ENCODE peak calls at places on chromosomes 4 and X, in eight cellular contexts. U is transverse colon, D is choroid plexus epithelial cell, L is fibroblast of villous mesenchyme, K is fibroblast of mammary gland, M is stomach, A is astrocyte of the spinal cord, E is lung. J is an unnamed sample.
A peak's percentile ranks its signal among the peaks of the same experiment; 100 is the strongest.

GRCh38 chr4:123786955-123787354 is 390.4 kb downstream of the SPRY1 start:
- DNase-seq in L (peak; percentile 73), M (peak; percentile 29), A (peak; percentile 70), K (peak; percentile 57), D (peak; percentile 50), U (peak; percentile 14), E (no peak), J (peak; percentile 60)

GRCh38 chr4:183686461-183686860 is 27.4 kb downstream of the TRAPPC11 start:
- DNase-seq in A (no peak), U (no peak), M (no peak), D (no peak), L (no peak), E (no peak), K (no peak), J (no peak)

GRCh38 chr4:94530073-94530472 is 78.3 kb downstream of the PDLIM5 start:
- DNase-seq in A (no peak), L (no peak), M (no peak), K (no peak), D (no peak), U (no peak), E (no peak), J (no peak)

GRCh38 chr4:19748911-19749473 is 502.7 kb upstream of the SLIT2 start:
- DNase-seq in K (peak; percentile 53), U (no peak), L (peak; percentile 85), E (peak; percentile 39), M (no peak), A (peak; percentile 62), D (no peak), J (peak; percentile 69)

GRCh38 chr4:184697956-184698355 is 35.9 kb downstream of the CENPU start:
- DNase-seq in D (no peak), A (no peak), L (no peak), E (no peak), M (no peak), K (no peak), U (no peak), J (no peak)

GRCh38 chrX:49309401-49309981 is 6.0 kb downstream of the GAGE10 start:
- DNase-seq in E (no peak), D (peak; percentile 50), U (no peak), A (peak; percentile 31), M (no peak), L (peak; percentile 34), K (peak; percentile 38), J (peak; percentile 17)

GRCh38 chr4:12579172-12579571 is 905.0 kb downstream of the RAB28 start:
- DNase-seq in E (no peak), A (no peak), K (peak; percentile 37), M (no peak), U (no peak), L (peak; percentile 3), D (no peak), J (no peak)

GRCh38 chr4:128461300-128462103 is 173.9 kb upstream of the PGRMC2 start:
- DNase-seq in U (no peak), K (peak; percentile 93), E (no peak), A (peak; percentile 91), L (peak; percentile 97), M (no peak), D (peak; percentile 94), J (peak; percentile 78)

GRCh38 chrX:74923942-74924448 is 1.3 kb downstream of the NEXMIF start:
- DNase-seq in E (no peak), L (no peak), A (no peak), K (no peak), M (no peak), U (peak; percentile 16), D (no peak), J (no peak)

GRCh38 chrX:34467437-34467836 is 189.6 kb downstream of the TMEM47 start:
- DNase-seq in D (peak; percentile 3), E (no peak), A (no peak), M (no peak), K (no peak), U (no peak), L (peak; percentile 1), J (no peak)

GRCh38 chr4:142719854-142720541 is 126.1 kb downstream of the INPP4B start:
- DNase-seq in L (no peak), A (peak; percentile 33), E (no peak), D (peak; percentile 49), K (peak; percentile 40), U (no peak), M (no peak), J (peak; percentile 16)

DNA sequence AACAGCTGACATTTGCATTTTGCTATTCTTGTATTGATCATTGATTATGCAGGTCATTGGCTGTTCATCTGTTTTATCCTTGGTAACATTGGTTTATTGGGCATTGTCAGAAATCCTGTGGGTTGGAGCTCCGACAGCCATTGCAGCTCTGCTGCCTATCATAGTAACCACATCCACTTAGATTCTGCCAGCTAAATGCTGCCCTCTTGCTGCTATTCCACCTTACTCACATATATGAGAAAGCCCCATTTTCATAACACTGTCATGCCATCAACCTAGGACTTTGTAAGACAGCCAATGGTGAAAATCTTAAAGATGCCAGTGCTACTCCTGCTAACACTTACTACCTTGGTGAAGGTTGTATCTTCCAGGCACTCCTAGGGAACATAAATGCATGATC is 187.3 kb upstream of the CXCL13 start:
- DNase-seq in L (peak; percentile 4), E (no peak), U (peak; percentile 10), A (no peak), M (no peak), K (peak; percentile 8), D (peak; percentile 19), J (peak; percentile 20)
- TF ChIP-seq CTCF in L (peak; percentile 24), E (no peak), U (peak; percentile 34), A (peak; percentile 17), M (no peak), K (peak; percentile 27), D (peak; percentile 29), J (no peak)

DNA sequence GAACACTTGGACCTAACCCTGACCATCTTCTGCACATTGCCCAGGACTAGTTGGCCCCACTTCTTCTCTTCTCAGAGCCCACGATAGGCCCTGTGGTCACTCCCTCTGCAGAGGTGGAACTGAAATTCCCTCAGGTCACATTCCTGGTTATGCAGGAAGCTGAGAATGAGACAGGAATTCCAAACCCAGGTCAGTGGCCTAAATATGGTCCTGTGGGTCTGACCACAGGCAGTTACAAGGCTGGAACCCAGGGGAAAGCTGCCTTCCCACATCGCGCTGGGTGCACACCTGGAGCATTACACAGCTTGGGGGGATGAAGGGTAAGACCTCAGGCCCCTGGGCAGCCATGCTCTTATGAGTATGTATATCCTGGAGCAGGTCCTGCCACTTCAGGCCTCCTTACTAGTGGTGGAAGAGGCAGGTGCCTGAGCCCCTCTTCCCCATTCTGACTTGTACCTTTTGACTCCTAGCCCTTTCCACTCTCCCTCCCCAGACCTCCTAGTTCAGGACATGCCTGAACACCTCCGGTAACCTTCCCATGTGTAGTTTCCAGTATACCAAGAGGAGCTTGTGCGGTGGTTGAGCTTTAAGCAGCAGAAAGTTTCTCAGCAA is 173.5 kb downstream of the ASMT start:
- DNase-seq in A (no peak), K (no peak), E (no peak), D (no peak), M (no peak), U (no peak), L (no peak), J (no peak)
- H3K4me3 ChIP-seq in A (no peak overlapping the region), K (no peak overlapping the region), E (no peak overlapping the region), D (no peak overlapping the region), M (no peak overlapping the region), U (no peak overlapping the region), L (no peak overlapping the region), J (no peak overlapping the region)

GRCh38 chr4:16761031-16761430 is 137.4 kb downstream of the LDB2 start:
- DNase-seq in D (no peak), K (no peak), U (no peak), M (no peak), A (no peak), L (peak; percentile 81), E (no peak), J (no peak)

GRCh38 chr4:16765549-16765948 is 132.9 kb downstream of the LDB2 start:
- DNase-seq in K (no peak), A (no peak), U (no peak), M (no peak), L (no peak), D (no peak), E (no peak), J (no peak)

GRCh38 chr4:16767251-16767650 is 131.2 kb downstream of the LDB2 start:
- DNase-seq in A (no peak), K (no peak), E (no peak), M (no peak), U (no peak), D (no peak), L (no peak), J (no peak)

GRCh38 chr4:16767861-16768260 is 130.6 kb downstream of the LDB2 start:
- DNase-seq in A (no peak), K (no peak), M (no peak), U (no peak), L (no peak), E (no peak), D (no peak), J (no peak)

GRCh38 chr4:16764622-16765021 is 133.8 kb downstream of the LDB2 start:
- DNase-seq in A (peak; percentile 37), D (peak; percentile 66), U (no peak), L (peak; percentile 27), M (no peak), E (no peak), K (peak; percentile 25), J (no peak)
- TF ChIP-seq CTCF in A (peak; percentile 56), D (peak; percentile 74), U (no peak), L (peak; percentile 56), M (no peak), E (no peak), K (peak; percentile 36), J (peak; percentile 18)

GRCh38 chrX:132592880-132593279 is 104.0 kb upstream of the MBNL3 start:
- DNase-seq in M (no peak), L (peak; percentile 35), A (no peak), K (peak; percentile 15), U (no peak), D (peak; percentile 26), E (no peak), J (peak; percentile 10)

GRCh38 chrX:132594129-132594528 is 105.3 kb upstream of the MBNL3 start:
- DNase-seq in A (no peak), E (no peak), K (peak; percentile 79), D (no peak), U (no peak), L (no peak), M (no peak), J (peak; percentile 18)

GRCh38 chrX:132591719-132592275 is 103.0 kb upstream of the MBNL3 start:
- DNase-seq in E (no peak), U (no peak), L (no peak), A (no peak), M (no peak), K (no peak), D (no peak), J (no peak)

GRCh38 chrX:132584936-132585335 is 96.1 kb upstream of the MBNL3 start:
- DNase-seq in K (no peak), L (no peak), E (no peak), D (no peak), U (no peak), M (no peak), A (no peak), J (no peak)

GRCh38 chrX:132590350-132591026 is 101.7 kb upstream of the MBNL3 start:
- DNase-seq in M (no peak), E (no peak), D (no peak), U (no peak), L (no peak), K (no peak), A (no peak), J (no peak)
- H3K4me3 ChIP-seq in M (no peak overlapping the region), E (no peak overlapping the region), D (no peak overlapping the region), U (no peak overlapping the region), L (no peak overlapping the region), K (no peak overlapping the region), A (no peak overlapping the region), J (no peak overlapping the region)

GRCh38 chrX:83416273-83416672 is 91.8 kb upstream of the POU3F4 start:
- DNase-seq in A (no peak), U (no peak), E (no peak), K (peak; percentile 0), M (no peak), D (peak; percentile 5), L (no peak), J (no peak)
- TF ChIP-seq CTCF in A (no peak), U (no peak), E (no peak), K (peak; percentile 18), M (no peak), D (no peak), L (peak; percentile 13), J (no peak)

J was measured in foreskin fibroblast.